ENCODE peak calls at places on chromosomes 4 and X, in ten cellular contexts. A is midbrain; R is hepatocyte; I is NCI-H1417; S is activated naive CD4-positive, alpha-beta T cell; X is RWPE1; H is activated T-helper 1 cell treated with anti-CD3 and anti-CD28 coated beads, Interleukin-12 subunit alpha, Interleukin-12 subunit beta, Interleukin-2, Interleukin-4 antibody, amounts not matched to agents 30 ng/mL and 10 ng/mL and 1 ng/mL, durations not matched to agents 14 hours and 24 hours and 36 hours; Z is SHP77; F is NCI-H69; W is H54. E is an unnamed sample.
A peak's percentile ranks its signal among the peaks of the same experiment; 100 is the strongest.

GRCh38 chrX:79623098-79623762 is 256.1 kb upstream of the ITM2A start:
- DNase-seq in A (no peak), R (no peak), I (no peak), S (no peak), X (no peak), H (no peak), Z (no peak), F (no peak), W (no peak), E (no peak)

GRCh38 chr4:108118505-108118904 is 50.2 kb downstream of the LEF1 start:
- DNase-seq in A (no peak), R (peak; percentile 28), I (peak; percentile 60), S (no peak), X (peak; percentile 30), H (no peak), Z (no peak), F (peak; percentile 91), W (no peak), E (no peak)

GRCh38 chr4:76799139-76799538 is 98.8 kb downstream of the SOWAHB start:
- DNase-seq in A (no peak), R (no peak), I (no peak), S (no peak), X (no peak), H (no peak), Z (no peak), F (no peak), W (no peak), E (no peak)

GRCh38 chr4:36402008-36402758 is 120.8 kb downstream of the DTHD1 start:
- DNase-seq in A (no peak), R (no peak), I (no peak), S (no peak), X (no peak), H (no peak), Z (no peak), F (no peak), W (no peak), E (no peak)

GRCh38 chrX:46978341-46979291 is 66.4 kb downstream of the JADE3 start:
- DNase-seq in A (peak; percentile 6), R (peak; percentile 66), I (peak; percentile 60), S (peak; percentile 15), X (peak; percentile 11), H (peak; percentile 34), Z (peak; percentile 2), F (peak; percentile 73), W (peak; percentile 2), E (peak; percentile 54)

GRCh38 chr4:4859799-4860380 is 425 bp downstream of the MSX1 start:
- DNase-seq in A (no peak), R (peak; percentile 28), I (peak; percentile 66), S (no peak), X (no peak), H (no peak), Z (no peak), F (peak; percentile 51), W (peak; percentile 37), E (peak; percentile 68)

GRCh38 chr4:125323547-125324100 is 8.9 kb downstream of the FAT4 start:
- DNase-seq in A (no peak), R (no peak), I (no peak), S (no peak), X (peak; percentile 48), H (no peak), Z (no peak), F (no peak), W (no peak), E (peak; percentile 30)

GRCh38 chr4:78779280-78779679 is 3.1 kb downstream of the BMP2K start:
- DNase-seq in A (no peak), R (no peak), I (no peak), S (no peak), X (no peak), H (no peak), Z (no peak), F (no peak), W (no peak), E (no peak)

GRCh38 chrX:3345281-3346081 is 971 bp downstream of the MXRA5 start:
- DNase-seq in A (no peak), R (peak; percentile 66), I (no peak), S (no peak), X (peak; percentile 38), H (no peak), Z (no peak), F (no peak), W (peak; percentile 1), E (peak; percentile 66)

GRCh38 chr4:152328595-152328994 is 207.3 kb downstream of the FBXW7 start:
- DNase-seq in A (no peak), R (no peak), I (no peak), S (no peak), X (peak; percentile 42), H (no peak), Z (no peak), F (peak; percentile 5), W (no peak), E (no peak)

GRCh38 chr4:1722551-1723071 is 1.3 kb downstream of the TACC3 start:
- DNase-seq in A (no peak), R (no peak), I (no peak), S (no peak), X (no peak), H (no peak), Z (no peak), F (no peak), W (no peak), E (no peak)

GRCh38 chr4:184453402-184454160 is 20.8 kb downstream of the IRF2 start:
- DNase-seq in A (peak; percentile 29), R (peak; percentile 57), I (no peak), S (no peak), X (peak; percentile 45), H (peak; percentile 37), Z (no peak), F (no peak), W (peak; percentile 41), E (peak; percentile 22)

GRCh38 chr4:21467551-21467950 is 481.0 kb downstream of the KCNIP4 start:
- DNase-seq in A (no peak), R (no peak), I (no peak), S (no peak), X (peak; percentile 33), H (no peak), Z (no peak), F (no peak), W (no peak), E (no peak)

GRCh38 chr4:156422576-156422975 is 468.9 kb upstream of the CTSO start:
- DNase-seq in A (no peak), R (no peak), I (no peak), S (no peak), X (no peak), H (no peak), Z (no peak), F (no peak), W (no peak), E (peak; percentile 3)

GRCh38 chr4:110278127-110278526 is 79.7 kb upstream of the ELOVL6 start:
- DNase-seq in A (no peak), R (no peak), I (no peak), S (no peak), X (no peak), H (no peak), Z (no peak), F (no peak), W (no peak), E (no peak)

GRCh38 chr4:95929448-95930064 is 89.7 kb downstream of the PDHA2 start:
- DNase-seq in A (no peak), R (no peak), I (no peak), S (no peak), X (no peak), H (no peak), Z (no peak), F (peak; percentile 6), W (no peak), E (peak; percentile 0)

GRCh38 chrX:37608156-37608555 is 36.7 kb downstream of the LANCL3 start:
- DNase-seq in A (no peak), R (no peak), I (no peak), S (no peak), X (no peak), H (no peak), Z (no peak), F (no peak), W (no peak), E (no peak)

GRCh38 chrX:110218591-110218990 is 99.3 kb downstream of the AMMECR1 start:
- DNase-seq in A (no peak), R (no peak), I (no peak), S (no peak), X (no peak), H (no peak), Z (no peak), F (no peak), W (no peak), E (no peak)

GRCh38 chrX:48465336-48465933 is 4.6 kb downstream of the SLC38A5 start:
- DNase-seq in A (no peak), R (no peak), I (no peak), S (no peak), X (no peak), H (no peak), Z (no peak), F (no peak), W (peak; percentile 13), E (peak; percentile 73)

GRCh38 chrX:17580529-17581155 is 156.7 kb upstream of the SCML1 start:
- DNase-seq in A (no peak), R (peak; percentile 16), I (no peak), S (no peak), X (no peak), H (no peak), Z (no peak), F (peak; percentile 5), W (no peak), E (peak; percentile 86)

GRCh38 chrX:40474205-40474626 is 106.6 kb upstream of the ATP6AP2 start:
- DNase-seq in A (no peak), R (peak; percentile 90), I (peak; percentile 82), S (no peak), X (peak; percentile 21), H (no peak), Z (peak; percentile 8), F (peak; percentile 97), W (no peak), E (peak; percentile 25)

GRCh38 chrX:151397741-151398070 is 700 bp downstream of the VMA21 start:
- DNase-seq in A (no peak), R (no peak), I (no peak), S (no peak), X (no peak), H (no peak), Z (no peak), F (no peak), W (no peak), E (no peak)

GRCh38 chrX:131987252-131987651 is 35.9 kb upstream of the STK26 start:
- DNase-seq in A (no peak), R (no peak), I (no peak), S (no peak), X (no peak), H (peak; percentile 2), Z (no peak), F (no peak), W (no peak), E (no peak)

GRCh38 chrX:50971390-50971789 is 60.9 kb downstream of the BMP15 start:
- DNase-seq in A (no peak), R (no peak), I (no peak), S (no peak), X (peak; percentile 42), H (no peak), Z (no peak), F (no peak), W (no peak), E (no peak)

GRCh38 chrX:31508338-31508737 is 436.5 kb upstream of the FTHL17 start:
- DNase-seq in A (peak; percentile 37), R (peak; percentile 6), I (no peak), S (no peak), X (no peak), H (no peak), Z (no peak), F (no peak), W (no peak), E (peak; percentile 87)

GRCh38 chr4:184322328-184323025 is 104.8 kb upstream of the ENPP6 start:
- DNase-seq in A (no peak), R (no peak), I (no peak), S (no peak), X (peak; percentile 28), H (no peak), Z (no peak), F (no peak), W (no peak), E (no peak)

GRCh38 chr4:33054161-33054560 is 2334.0 kb downstream of the PCDH7 start:
- DNase-seq in A (no peak), R (no peak), I (no peak), S (no peak), X (no peak), H (no peak), Z (no peak), F (no peak), W (no peak), E (no peak)

GRCh38 chr4:167918077-167918476 is 174.3 kb upstream of the ANXA10 start:
- DNase-seq in A (no peak), R (no peak), I (no peak), S (no peak), X (no peak), H (no peak), Z (no peak), F (no peak), W (no peak), E (peak; percentile 6)

E was measured in cardiac muscle cell.